ENCODE peak calls at places on chromosomes 5 and 9, in ten cellular contexts. Z is psoas muscle, V is IMR-90, I is HFF-Myc, O is SK-N-SH, N is right lobe of liver, E is A549, K is lower lobe of right lung, W is colonic mucosa, H is gastrocnemius medialis. Q is an unnamed sample.

GRCh38 chr5:156174225-156174624 is 152.7 kb upstream of the SGCD start:
- DNase-seq in Z (no peak), V (no peak), I (no peak), O (no peak), N (no peak), E (no peak), K (no peak), W (no peak), H (peak; percentile 12), Q (no peak)

GRCh38 chr9:23766613-23767012 is 59.4 kb downstream of the ELAVL2 start:
- DNase-seq in Z (no peak), V (no peak), I (no peak), O (no peak), N (no peak), E (no peak), K (no peak), W (no peak), H (no peak), Q (no peak)

GRCh38 chr9:134886413-134886913 is 5.9 kb downstream of the FCN2 start:
- DNase-seq in Z (no peak), V (no peak), I (no peak), O (no peak), N (no peak), E (no peak), K (peak; percentile 24), W (no peak), H (no peak), Q (no peak)

GRCh38 chr5:176529824-176530195 is 7.4 kb downstream of the RNF44 start:
- DNase-seq in Z (no peak), V (no peak), I (no peak), O (no peak), N (no peak), E (no peak), K (peak; percentile 47), W (no peak), H (no peak), Q (no peak)

GRCh38 chr9:86809151-86809550 is 138.2 kb downstream of the GAS1 start:
- DNase-seq in Z (no peak), V (no peak), I (no peak), O (no peak), N (no peak), E (no peak), K (no peak), W (no peak), H (no peak), Q (no peak)

GRCh38 chr5:168179185-168179584 is 112.3 kb upstream of the WWC1 start:
- DNase-seq in Z (no peak), V (no peak), I (no peak), O (no peak), N (no peak), E (no peak), K (peak; percentile 57), W (no peak), H (no peak), Q (no peak)

GRCh38 chr5:115267617-115268016 is 4.9 kb upstream of the PGGT1B start:
- DNase-seq in Z (no peak), V (peak; percentile 83), I (no peak), O (no peak), N (no peak), E (no peak), K (no peak), W (no peak), H (no peak), Q (no peak)

GRCh38 chr5:158522761-158523160 is 577.0 kb downstream of the EBF1 start:
- DNase-seq in Z (no peak), V (no peak), I (no peak), O (no peak), N (no peak), E (no peak), K (no peak), W (no peak), H (no peak), Q (peak; percentile 20)

GRCh38 chr5:180070726-180071417 is 687 bp downstream of the RNF130 start:
- DNase-seq in Z (no peak), V (peak; percentile 55), I (no peak), O (peak; percentile 75), N (no peak), E (peak; percentile 48), K (no peak), W (peak; percentile 47), H (peak; percentile 33), Q (peak; percentile 30)

GRCh38 chr5:68251804-68252648 is 36.5 kb downstream of the PIK3R1 start:
- DNase-seq in Z (no peak), V (peak; percentile 50), I (peak; percentile 72), O (peak; percentile 64), N (no peak), E (no peak), K (no peak), W (peak; percentile 27), H (peak; percentile 73), Q (peak; percentile 74)

DNA sequence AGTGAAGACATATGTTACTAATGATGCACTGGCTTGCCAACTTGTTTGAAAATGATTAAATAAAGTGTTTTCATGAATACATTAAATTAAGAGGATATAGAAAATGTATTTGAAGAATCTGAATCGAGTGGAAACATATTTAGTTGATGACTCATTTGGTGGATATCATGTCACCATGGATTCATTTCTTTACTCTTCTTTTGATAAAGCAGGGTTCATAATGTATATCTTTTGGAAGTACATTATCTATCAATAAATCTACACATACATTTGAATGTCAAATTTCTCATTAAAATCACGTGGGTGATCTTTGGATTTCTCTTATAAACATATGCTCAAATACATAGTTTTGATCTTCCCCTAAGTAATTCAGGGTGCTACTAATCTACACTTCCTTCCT is 1148.1 kb upstream of the ACO1 start:
- DNase-seq in Z (no peak), V (no peak), I (no peak), O (no peak), N (no peak), E (no peak), K (no peak), W (no peak), H (no peak), Q (no peak)
- H3K4me3 ChIP-seq in Z (no peak overlapping the region), V (no peak overlapping the region), I (no peak overlapping the region), O (no peak overlapping the region), N (no peak overlapping the region), E (no peak overlapping the region), K (no peak overlapping the region), W (no peak overlapping the region), H (no peak overlapping the region), Q (no peak overlapping the region)

GRCh38 chr5:59923465-59923864 is 29.9 kb upstream of the PDE4D start:
- DNase-seq in Z (no peak), V (peak; percentile 30), I (peak; percentile 10), O (no peak), N (no peak), E (peak; percentile 25), K (no peak), W (no peak), H (no peak), Q (no peak)
- TF ChIP-seq CTCF in Z (peak; percentile 15), V (peak; percentile 66), I (peak; percentile 40), O (peak; percentile 36), N (peak; percentile 9), E (no peak), K (no peak), W (no peak), H (no peak), Q (no peak)

DNA sequence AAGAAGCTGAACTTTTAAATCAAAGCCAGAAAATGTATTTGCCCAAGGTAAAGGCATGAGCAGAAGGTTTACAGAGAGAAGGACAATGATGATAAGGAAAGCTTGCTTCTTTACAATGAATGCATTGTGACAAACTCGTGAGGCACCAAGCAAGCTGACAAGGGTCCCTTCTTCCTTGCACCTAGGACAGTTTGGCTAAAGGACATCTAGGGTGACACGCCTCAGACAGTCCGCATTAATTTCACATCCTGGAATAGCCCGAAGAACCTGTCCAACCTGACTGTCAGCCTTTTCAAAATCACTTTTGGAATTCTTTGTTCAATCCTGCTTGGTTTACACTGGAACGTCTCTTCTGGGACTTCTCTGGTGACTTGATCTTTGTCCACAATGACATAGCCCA is 146.4 kb upstream of the MAP3K1 start:
- DNase-seq in Z (no peak), V (no peak), I (no peak), O (no peak), N (no peak), E (no peak), K (no peak), W (no peak), H (no peak), Q (no peak)
- H3K4me3 ChIP-seq in Z (no peak overlapping the region), V (no peak overlapping the region), I (no peak overlapping the region), O (no peak overlapping the region), N (no peak overlapping the region), E (no peak overlapping the region), K (no peak overlapping the region), W (no peak overlapping the region), H (no peak overlapping the region), Q (no peak overlapping the region)

GRCh38 chr5:127077346-127077745 is 4.0 kb upstream of the C5orf63 start:
- DNase-seq in Z (no peak), V (no peak), I (no peak), O (no peak), N (no peak), E (no peak), K (no peak), W (peak; percentile 18), H (no peak), Q (no peak)

GRCh38 chr5:127074466-127074865 is 1.2 kb upstream of the C5orf63 start:
- DNase-seq in Z (no peak), V (no peak), I (no peak), O (no peak), N (no peak), E (no peak), K (no peak), W (no peak), H (no peak), Q (no peak)

GRCh38 chr5:127070243-127070642 is 3.1 kb downstream of the C5orf63 start:
- DNase-seq in Z (no peak), V (no peak), I (no peak), O (no peak), N (no peak), E (no peak), K (no peak), W (no peak), H (no peak), Q (no peak)

GRCh38 chr5:127076730-127077129 is 3.4 kb upstream of the C5orf63 start:
- DNase-seq in Z (no peak), V (peak; percentile 53), I (peak; percentile 22), O (no peak), N (no peak), E (no peak), K (no peak), W (peak; percentile 30), H (no peak), Q (peak; percentile 27)

DNA sequence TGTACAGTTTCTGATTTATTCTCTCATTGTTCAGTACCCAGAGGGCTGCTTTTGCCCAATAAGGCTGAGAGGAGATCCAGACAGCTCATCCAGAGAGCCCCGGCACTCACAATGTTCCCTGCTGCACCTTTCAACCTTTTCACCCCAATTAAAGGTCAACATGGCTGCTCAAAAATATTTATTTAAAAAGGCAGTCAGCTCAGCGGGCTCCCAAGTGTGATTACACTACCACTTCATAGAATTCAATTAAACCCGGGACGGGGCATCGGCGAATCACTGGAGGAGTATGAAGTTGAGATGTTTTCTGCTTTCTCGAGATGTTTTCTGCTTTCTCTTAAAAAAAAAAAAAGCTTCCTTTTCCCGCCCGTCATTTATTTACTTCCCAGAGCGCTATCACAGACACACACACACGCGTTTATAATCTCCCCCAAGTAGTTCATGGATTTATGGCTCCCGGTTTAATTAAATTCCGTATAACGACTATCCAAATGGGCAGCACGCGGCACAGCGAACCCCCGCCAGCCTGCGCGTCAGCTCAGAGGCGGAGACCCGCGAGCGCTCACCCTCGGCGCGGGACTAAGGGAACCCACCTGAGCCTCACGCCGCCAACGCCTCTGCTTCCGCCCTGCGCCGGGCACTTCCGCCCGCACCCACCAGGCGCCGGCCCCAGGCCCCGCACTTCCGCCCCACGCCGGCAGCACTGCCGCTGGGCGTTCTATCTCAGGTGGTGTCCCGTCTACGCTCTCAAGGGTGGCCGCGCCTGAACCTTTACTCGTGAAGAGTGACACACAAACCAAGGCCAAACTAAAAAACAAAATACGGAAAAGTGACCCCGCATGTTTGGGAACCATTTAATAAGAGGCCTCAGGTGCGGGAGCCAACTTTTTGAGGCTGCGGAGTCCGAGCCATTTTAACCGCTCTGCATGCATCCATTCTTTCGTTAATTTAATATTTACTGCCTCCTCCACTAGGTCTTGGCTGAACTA is at the start of gene C5orf63:
- DNase-seq in Z (peak; percentile 84), V (peak; percentile 10), I (no peak), O (peak; percentile 86), N (peak; percentile 73), E (peak; percentile 58), K (peak; percentile 78), W (peak; percentile 64), H (peak; percentile 68), Q (peak; percentile 64)
- TF ChIP-seq CTCF in Z (peak; percentile 52), V (no peak), I (no peak), O (no peak), N (peak; percentile 9), E (no peak), K (no peak), W (peak; percentile 35), H (peak; percentile 29), Q (peak; percentile 53)

Q was measured in uterus.